ENCODE peak calls at places on chromosomes 3 and 15, in four cellular contexts. G is WTC11, T is K562, L is GM12878. A is an unnamed sample.

GRCh38 chr3:49411550-49411967 is 217 bp downstream of the RHOA start:
- DNase-seq in G (peak; percentile 66), L (no peak), T (peak; percentile 59), A (peak; percentile 81)

GRCh38 chr3:48516571-48516970 is 12.6 kb upstream of the SHISA5 start:
- DNase-seq in L (no peak), T (no peak), G (no peak), A (no peak)

GRCh38 chr3:120688121-120688520 is 6.1 kb upstream of the HGD start:
- DNase-seq in G (no peak), L (peak; percentile 55), T (no peak), A (no peak)

GRCh38 chr3:79200456-79200855 is 567.3 kb downstream of the ROBO1 start:
- DNase-seq in L (no peak), T (no peak), G (no peak), A (no peak)

GRCh38 chr15:60727661-60728060 is 248.7 kb upstream of the ICE2 start:
- DNase-seq in G (no peak), T (no peak), L (no peak), A (no peak)

GRCh38 chr3:42376397-42376798 is 34.0 kb downstream of the LYZL4 start:
- DNase-seq in T (peak; percentile 20), L (no peak), G (no peak), A (no peak)

GRCh38 chr3:181362378-181362777 is 349.3 kb upstream of the SOX2 start:
- DNase-seq in G (no peak), T (no peak), L (no peak), A (no peak)

GRCh38 chr3:185688808-185689207 is 102.7 kb downstream of the SENP2 start:
- DNase-seq in L (no peak), G (no peak), T (peak; percentile 51), A (peak; percentile 27)

GRCh38 chr15:69074011-69074842 is 59.7 kb downstream of the NOX5 start:
- DNase-seq in T (peak; percentile 11), L (no peak), G (peak; percentile 69), A (peak; percentile 82)

GRCh38 chr15:33256874-33257273 is 53.9 kb upstream of the RYR3 start:
- DNase-seq in T (no peak), L (no peak), G (peak; percentile 36), A (no peak)

GRCh38 chr15:25171111-25171811 is 216.5 kb downstream of the SNRPN start:
- DNase-seq in G (peak; percentile 5), L (no peak), T (no peak), A (no peak)

GRCh38 chr3:128309026-128309425 is 155.7 kb downstream of the EEFSEC start:
- DNase-seq in L (no peak), T (no peak), G (no peak), A (no peak)
- TF ChIP-seq USF1 in L (no peak), T (no peak), G (no peak), A (no peak)

GRCh38 chr3:195767792-195768191 is 43.9 kb downstream of the MUC4 start:
- DNase-seq in T (no peak), L (no peak), G (no peak), A (no peak)
- TF ChIP-seq USF1 in T (no peak), L (no peak), G (no peak), A (no peak)

DNA sequence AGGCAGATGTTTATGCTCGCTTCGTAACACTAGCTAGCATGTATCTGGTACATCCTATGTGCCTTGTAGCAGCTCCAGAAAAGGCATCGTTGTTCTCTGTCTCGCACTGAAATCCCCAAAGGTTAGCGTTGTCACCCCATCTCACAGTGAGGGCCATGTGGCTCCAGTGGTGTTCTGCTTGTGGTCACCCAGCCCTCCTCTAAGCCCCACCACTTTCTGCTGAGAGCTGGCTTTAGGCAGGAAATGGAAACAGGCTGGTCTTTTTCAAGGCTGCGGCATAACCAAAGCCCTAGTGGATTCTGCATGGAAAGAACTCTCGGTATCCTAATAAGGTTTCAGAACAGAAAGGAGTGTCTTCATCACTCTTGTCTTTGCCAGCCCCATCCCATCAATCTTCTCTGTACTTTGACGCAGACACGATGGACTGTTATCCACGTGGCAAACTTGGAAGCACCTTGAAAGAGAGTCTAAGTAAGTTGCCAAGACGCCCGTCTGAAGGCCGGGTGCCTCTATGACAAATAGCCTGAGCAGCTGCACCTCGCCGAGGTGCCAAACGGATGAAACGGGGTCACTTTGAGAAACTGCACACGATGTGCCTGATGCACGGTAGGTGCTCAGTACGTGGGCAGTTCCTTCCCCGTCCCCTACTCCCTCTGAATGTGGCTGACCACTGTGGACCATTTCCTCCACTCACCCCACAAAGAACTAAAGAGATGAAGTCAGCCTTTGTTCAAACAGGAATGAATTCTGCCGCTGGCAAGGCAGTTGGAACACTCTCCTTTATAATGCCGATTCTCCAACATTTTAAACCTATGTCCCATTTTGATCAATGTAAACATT is 57.8 kb upstream of the MEF2A start:
- DNase-seq in T (no peak), L (no peak), G (no peak), A (peak; percentile 75)
- TF ChIP-seq USF1 in T (no peak), L (no peak), G (no peak), A (no peak)

DNA sequence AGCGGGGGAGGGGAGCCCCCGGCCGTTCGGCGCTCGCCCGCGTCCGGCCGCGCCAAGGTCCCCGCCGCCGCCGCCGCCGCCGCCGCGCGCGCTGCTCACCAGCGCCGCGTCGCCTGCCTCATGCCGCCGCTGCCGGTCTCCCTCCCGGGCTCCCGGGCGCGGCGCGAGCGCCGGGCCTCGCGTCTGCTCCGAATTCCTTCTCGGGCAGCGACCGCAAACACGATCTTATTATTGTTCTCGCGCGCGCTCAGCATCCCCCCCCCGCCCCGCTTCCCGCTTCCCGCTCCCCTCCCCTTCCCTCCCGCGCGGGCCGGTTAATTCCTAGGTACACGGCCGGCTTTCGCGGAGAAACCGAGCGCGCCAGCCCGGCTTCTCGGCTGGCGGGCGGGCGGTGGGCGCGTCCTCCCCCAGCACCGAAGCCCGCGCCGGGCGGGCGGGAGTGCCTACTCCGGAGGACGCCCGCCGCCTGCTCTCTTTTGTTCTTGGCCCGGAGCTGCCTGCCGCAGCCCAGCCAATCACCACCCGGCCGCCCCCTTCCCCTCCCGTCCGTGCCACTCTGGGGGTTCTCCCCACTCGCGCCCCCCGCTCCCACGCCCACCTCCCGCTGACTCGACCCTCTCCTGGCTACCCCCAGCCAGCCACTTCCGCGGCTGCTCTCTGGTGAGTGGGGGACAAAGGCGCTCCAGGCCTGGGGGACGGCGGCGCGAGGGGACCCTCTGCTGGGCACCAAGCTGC is at the start of gene HDGFL3:
- DNase-seq in L (no peak), G (peak; percentile 60), T (peak; percentile 60), A (peak; percentile 87)
- TF ChIP-seq USF1 in L (no peak), G (no peak), T (no peak), A (no peak)

GRCh38 chr3:192409838-192410683 is 317.3 kb downstream of the FGF12 start:
- DNase-seq in G (peak; percentile 34), T (no peak), L (no peak), A (no peak)
- TF ChIP-seq USF1 in G (no peak), T (no peak), L (no peak), A (no peak)

GRCh38 chr15:101498731-101499480 is 9.4 kb upstream of the PCSK6 start:
- DNase-seq in G (no peak), T (no peak), L (no peak), A (no peak)
- TF ChIP-seq USF1 in G (no peak), T (no peak), L (no peak), A (no peak)

GRCh38 chr15:65954289-65954741 is 85.0 kb downstream of the RAB11A start:
- DNase-seq in T (no peak), L (no peak), G (peak; percentile 69), A (peak; percentile 36)
- TF ChIP-seq USF1 in T (no peak), L (no peak), G (no peak), A (no peak)

A was measured in SK-N-SH.